ENCODE peak calls at places on chromosomes 16 and 17, in six cellular contexts. E is amniotic stem cell, C is endothelial cell, B is foreskin fibroblast, M is T47D, I is AG08396. S is an unnamed sample.

GRCh38 chr16:389317-389716 is 7.5 kb upstream of the PGAP6 start:
- DNase-seq in E (no peak), C (no peak), B (no peak), M (no peak), I (no peak), S (no peak)

GRCh38 chr17:77772461-77772897 is 186.0 kb upstream of the TNRC6C start:
- DNase-seq in E (no peak), C (peak), B (no peak), M (peak), I (no peak), S (peak)

GRCh38 chr16:85929259-85929704 is 30.3 kb downstream of the IRF8 start:
- DNase-seq in E (no peak), C (no peak), B (no peak), M (peak), I (no peak), S (no peak)

GRCh38 chr17:60134396-60135159 is 15.2 kb upstream of the CA4 start:
- DNase-seq in E (peak), C (peak), B (peak), M (peak), I (peak), S (no peak)

GRCh38 chr17:64398330-64398729 is 7.7 kb upstream of the PECAM1 start:
- DNase-seq in E (no peak), C (no peak), B (no peak), M (no peak), I (no peak), S (no peak)

GRCh38 chr16:48478418-48478817 is 93.2 kb upstream of the SIAH1 start:
- DNase-seq in E (no peak), C (no peak), B (no peak), M (no peak), I (no peak), S (no peak)

GRCh38 chr16:54801445-54801844 is 129.2 kb upstream of the IRX5 start:
- DNase-seq in E (no peak), C (no peak), B (no peak), M (no peak), I (no peak), S (no peak)

GRCh38 chr16:15037745-15038144 is 18.1 kb downstream of the NTAN1 start:
- DNase-seq in E (no peak), C (no peak), B (no peak), M (no peak), I (no peak), S (no peak)

GRCh38 chr17:79444226-79444625 is 166.6 kb downstream of the RBFOX3 start:
- DNase-seq in E (no peak), C (no peak), B (no peak), M (no peak), I (no peak), S (no peak)

GRCh38 chr16:73536931-73537330 is 489.0 kb upstream of the ZFHX3 start:
- DNase-seq in E (no peak), C (no peak), B (no peak), M (no peak), I (no peak), S (no peak)

GRCh38 chr16:23025692-23026305 is 123.5 kb downstream of the USP31 start:
- DNase-seq in E (no peak), C (no peak), B (peak), M (no peak), I (no peak), S (no peak)